ENCODE peak calls at places on chromosomes 11 and 22, in seven cellular contexts. M, C, X, J, S, Q and H are unnamed samples.

GRCh38 chr11:65525659-65526480 is 987 bp downstream of the SCYL1 start:
- DNase-seq in M (peak; percentile 12), C (no peak), X (no peak), J (no peak), S (no peak), Q (no peak), H (no peak)

GRCh38 chr22:44580756-44581435 is 82.9 kb upstream of the RTL6 start:
- DNase-seq in M (no peak), C (no peak), X (no peak), J (no peak), S (no peak), Q (no peak), H (no peak)

GRCh38 chr11:70517996-70518907 is 119.9 kb downstream of the CTTN start:
- DNase-seq in M (peak; percentile 31), C (no peak), X (no peak), J (no peak), S (no peak), Q (no peak), H (peak; percentile 32)

GRCh38 chr11:118406599-118407166 is 5.3 kb downstream of the ATP5MG start:
- DNase-seq in M (no peak), C (no peak), X (no peak), J (no peak), S (no peak), Q (peak; percentile 17), H (no peak)

GRCh38 chr11:111001986-111002616 is 243.4 kb upstream of the POU2AF2 start:
- DNase-seq in M (no peak), C (no peak), X (no peak), J (no peak), S (no peak), Q (no peak), H (no peak)

GRCh38 chr22:19477321-19478085 is 1.5 kb downstream of the UFD1 start:
- DNase-seq in M (no peak), C (no peak), X (peak; percentile 7), J (no peak), S (no peak), Q (no peak), H (no peak)

GRCh38 chr11:69455969-69456368 is 25.5 kb upstream of the LINC01488 start:
- DNase-seq in M (no peak), C (no peak), X (no peak), J (no peak), S (no peak), Q (no peak), H (no peak)

GRCh38 chr11:75022759-75023396 is 34.1 kb downstream of the NEU3 start:
- DNase-seq in M (peak; percentile 79), C (peak; percentile 60), X (peak; percentile 73), J (peak; percentile 85), S (peak; percentile 83), Q (peak; percentile 45), H (peak; percentile 82)

GRCh38 chr11:101914349-101914736 is 467 bp upstream of the CEP126 start:
- DNase-seq in M (no peak), C (no peak), X (no peak), J (no peak), S (no peak), Q (no peak), H (no peak)

GRCh38 chr11:12377824-12378593 is 638 bp downstream of the PARVA start:
- DNase-seq in M (peak; percentile 93), C (peak; percentile 75), X (peak; percentile 62), J (no peak), S (peak; percentile 69), Q (no peak), H (peak; percentile 38)

GRCh38 chr11:130269544-130269943 is 45.2 kb downstream of the ZBTB44 start:
- DNase-seq in M (no peak), C (no peak), X (no peak), J (no peak), S (no peak), Q (peak; percentile 45), H (no peak)

GRCh38 chr22:45689195-45689594 is 17.6 kb downstream of the ATXN10 start:
- DNase-seq in M (no peak), C (no peak), X (no peak), J (no peak), S (no peak), Q (no peak), H (no peak)

GRCh38 chr22:37561209-37562048 is 1.1 kb downstream of the CDC42EP1 start:
- DNase-seq in M (peak; percentile 94), C (peak; percentile 73), X (peak; percentile 85), J (peak; percentile 89), S (peak; percentile 70), Q (no peak), H (no peak)

GRCh38 chr11:104830080-104830479 is 68.2 kb downstream of the CASP12 start:
- DNase-seq in M (no peak), C (peak; percentile 1), X (no peak), J (no peak), S (no peak), Q (no peak), H (no peak)

GRCh38 chr11:75673977-75674582 is 5.2 kb upstream of the MAP6 start:
- DNase-seq in M (no peak), C (peak; percentile 43), X (peak; percentile 15), J (peak; percentile 78), S (no peak), Q (no peak), H (no peak)

GRCh38 chr11:79237676-79238075 is 203.2 kb downstream of the TENM4 start:
- DNase-seq in M (no peak), C (no peak), X (no peak), J (no peak), S (no peak), Q (no peak), H (no peak)

GRCh38 chr11:66317322-66317765 is 500 bp upstream of the CD248 start:
- DNase-seq in M (peak; percentile 80), C (no peak), X (peak; percentile 18), J (no peak), S (no peak), Q (no peak), H (no peak)

GRCh38 chr11:45373506-45373905 is 87.4 kb upstream of the SYT13 start:
- DNase-seq in M (no peak), C (no peak), X (no peak), J (no peak), S (no peak), Q (no peak), H (no peak)

GRCh38 chr11:97610000-97610399 is 1220.2 kb downstream of the JRKL start:
- DNase-seq in M (no peak), C (no peak), X (no peak), J (peak; percentile 3), S (no peak), Q (no peak), H (no peak)

GRCh38 chr11:65468874-65469333 is 29.9 kb upstream of the MALAT1 start:
- DNase-seq in M (peak; percentile 66), C (peak; percentile 81), X (peak; percentile 76), J (peak; percentile 80), S (no peak), Q (no peak), H (no peak)

GRCh38 chr11:44989831-44990566 is 39.3 kb upstream of the TP53I11 start:
- DNase-seq in M (peak; percentile 69), C (no peak), X (no peak), J (no peak), S (no peak), Q (no peak), H (no peak)

GRCh38 chr11:2929511-2929879 is 275 bp upstream of the PHLDA2 start:
- DNase-seq in M (peak; percentile 69), C (peak; percentile 52), X (no peak), J (peak; percentile 90), S (no peak), Q (no peak), H (no peak)

GRCh38 chr11:130633466-130633865 is 185.0 kb downstream of the ADAMTS15 start:
- DNase-seq in M (no peak), C (no peak), X (no peak), J (no peak), S (no peak), Q (no peak), H (no peak)

GRCh38 chr22:25120093-25120561 is 79.5 kb upstream of the CRYBB3 start:
- DNase-seq in M (no peak), C (peak; percentile 79), X (peak; percentile 92), J (no peak), S (no peak), Q (no peak), H (no peak)

DNA sequence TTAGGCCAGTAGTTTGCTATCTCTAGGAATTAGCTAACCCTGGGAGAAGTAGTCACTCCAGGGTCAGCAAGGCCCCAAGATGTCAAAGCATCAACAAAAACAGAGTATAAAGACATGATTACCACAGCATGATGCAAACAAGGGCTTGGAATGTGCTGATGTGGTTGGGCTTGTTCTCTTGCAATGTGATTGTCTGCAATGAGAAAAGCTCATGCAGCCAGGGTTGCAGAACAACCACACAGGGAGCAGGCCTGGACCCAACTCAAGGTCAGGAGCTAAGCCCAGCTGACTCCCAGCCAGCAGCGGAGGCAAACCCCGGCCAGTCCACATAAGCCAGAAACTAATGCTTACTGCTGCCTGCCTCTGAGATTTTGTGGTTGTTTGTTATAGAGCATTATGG is 132.4 kb upstream of the ZC3H12C start:
- DNase-seq in M (no peak), C (no peak), X (no peak), J (no peak), S (no peak), Q (no peak), H (no peak)
- TF ChIP-seq SIN3A in M (no peak), C (no peak), X (no peak), J (no peak), S (no peak), Q (no peak), H (no peak)

DNA sequence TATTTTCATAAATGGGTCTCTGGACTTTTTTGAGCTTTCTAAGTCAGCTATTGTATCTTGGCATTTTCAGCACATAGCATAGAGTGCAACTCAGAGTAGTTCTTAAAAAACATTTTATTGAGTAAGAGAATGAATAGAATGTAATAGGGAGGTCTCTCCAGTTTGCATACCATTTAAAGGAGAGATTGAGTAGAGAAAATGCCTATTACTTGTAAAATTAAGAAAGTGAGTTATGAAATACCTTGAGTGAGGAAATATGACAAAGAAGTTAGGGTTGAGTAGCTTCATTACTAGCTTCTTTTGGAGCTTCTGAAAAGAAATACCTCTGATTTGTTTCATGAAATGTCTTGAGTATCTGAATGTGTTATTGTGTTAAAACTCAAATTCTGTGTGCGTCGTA is 140.0 kb downstream of the AASDHPPT start:
- DNase-seq in M (no peak), C (no peak), X (no peak), J (no peak), S (no peak), Q (no peak), H (no peak)
- TF ChIP-seq SIN3A in M (no peak), C (no peak), X (no peak), J (no peak), S (no peak), Q (no peak), H (no peak)

GRCh38 chr22:29727248-29727551 is 7.4 kb downstream of the CABP7 start:
- DNase-seq in M (peak; percentile 91), C (no peak), X (peak; percentile 33), J (peak; percentile 75), S (no peak), Q (no peak), H (no peak)
- TF ChIP-seq SIN3A in M (no peak), C (no peak), X (no peak), J (no peak), S (no peak), Q (no peak), H (no peak)

GRCh38 chr11:31139479-31139878 is 230.1 kb downstream of the DCDC1 start:
- DNase-seq in M (no peak), C (no peak), X (no peak), J (no peak), S (peak; percentile 19), Q (no peak), H (no peak)

DNA sequence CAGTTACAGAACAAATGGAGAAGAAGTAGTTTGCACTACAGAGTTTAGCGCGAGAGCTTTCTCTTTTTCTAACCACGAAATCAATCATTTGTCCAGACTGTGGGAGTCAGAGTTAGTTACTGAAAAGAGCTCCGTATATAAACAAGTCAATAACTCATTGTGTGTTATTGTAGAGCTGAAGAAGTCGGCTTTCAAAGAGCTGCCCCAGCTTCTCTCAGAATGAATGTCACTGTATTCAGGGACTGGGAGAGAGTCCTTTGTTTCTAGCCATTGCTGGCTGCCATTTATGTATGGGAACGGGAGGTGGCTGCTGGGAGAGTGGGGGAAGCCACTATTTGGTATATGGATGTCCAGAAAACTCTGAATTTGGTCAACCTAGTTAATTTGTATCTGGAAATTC is 227.7 kb downstream of the DCDC1 start:
- DNase-seq in M (no peak), C (no peak), X (no peak), J (no peak), S (no peak), Q (no peak), H (no peak)
- TF ChIP-seq SIN3A in M (no peak), C (no peak), X (no peak), J (no peak), S (no peak), Q (no peak), H (no peak)